ENCODE peak calls at places on chromosomes 5 and 9, in five cellular contexts. M is body of pancreas, B is kidney, S is A549, O is stomach. P is an unnamed sample.

GRCh38 chr9:97176206-97176605 is 131.3 kb upstream of the CCDC180 start:
- DNase-seq in O (no peak), S (no peak), M (peak; percentile 7), B (no peak), P (no peak)

GRCh38 chr5:143182106-143182505 is 221.4 kb downstream of the NR3C1 start:
- DNase-seq in S (no peak), B (no peak), O (no peak), M (no peak), P (no peak)

GRCh38 chr5:128773378-128773777 is 191.9 kb upstream of the SLC27A6 start:
- DNase-seq in B (no peak), O (no peak), M (no peak), S (no peak), P (no peak)

GRCh38 chr5:173020643-173021042 is 35.5 kb upstream of the CREBRF start:
- DNase-seq in S (no peak), O (no peak), M (no peak), B (no peak), P (no peak)

GRCh38 chr5:140182803-140183367 is 7.9 kb downstream of the CYSTM1 start:
- DNase-seq in S (no peak), O (no peak), M (peak; percentile 55), B (peak; percentile 74), P (peak; percentile 77)

GRCh38 chr9:31236344-31236743 is 1148.1 kb upstream of the ACO1 start:
- DNase-seq in O (no peak), M (no peak), S (no peak), B (no peak), P (no peak)

GRCh38 chr9:9998491-9999287 is 614.1 kb downstream of the PTPRD start:
- DNase-seq in M (no peak), O (no peak), B (no peak), S (peak; percentile 9), P (peak; percentile 67)

GRCh38 chr9:76652894-76653293 is 111.3 kb upstream of the PCA3 start:
- DNase-seq in M (peak; percentile 21), O (no peak), S (no peak), B (no peak), P (no peak)

GRCh38 chr5:73727470-73727869 is 101.5 kb downstream of the ARHGEF28 start:
- DNase-seq in M (no peak), B (no peak), S (no peak), O (no peak), P (no peak)

DNA sequence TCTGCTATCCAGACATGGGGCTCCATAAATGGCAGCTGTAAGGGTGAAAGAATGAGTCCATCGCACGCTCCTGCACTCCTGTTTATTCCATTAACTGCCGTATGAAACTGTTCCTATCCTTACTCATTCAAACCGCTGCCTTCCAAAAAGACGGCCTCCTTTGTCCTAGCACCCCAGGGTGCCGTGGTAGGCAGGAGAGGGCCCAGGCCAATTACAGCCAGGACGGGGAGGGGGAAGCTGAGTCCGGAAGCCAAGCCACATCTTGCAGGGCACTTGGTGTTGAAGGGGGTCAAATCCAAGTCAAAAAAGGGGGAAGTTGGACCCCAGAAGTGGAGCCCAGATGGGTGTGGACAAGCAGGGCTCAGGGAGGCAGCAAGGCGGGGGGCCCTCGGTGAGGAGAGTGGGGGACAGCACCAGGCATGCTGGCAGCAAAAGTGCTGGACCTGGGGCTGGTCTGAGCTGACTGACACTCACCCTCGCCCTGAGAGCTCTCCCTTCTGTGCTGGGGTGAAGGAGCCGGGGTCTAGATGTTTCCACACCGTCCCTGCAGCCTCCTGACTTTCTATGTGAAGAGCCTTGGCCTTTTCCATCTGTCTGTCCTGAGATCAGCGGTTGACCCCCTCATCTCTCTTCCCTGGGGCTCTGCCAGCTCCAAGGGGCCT is 63.3 kb downstream of the COL23A1 start:
- DNase-seq in M (no peak), B (no peak), O (no peak), S (no peak), P (peak; percentile 67)
- H3K9me3 ChIP-seq in M (no peaks in the 10 kb centered on the region), B (no peaks in the 10 kb centered on the region), O (no peaks in the 10 kb centered on the region), S (no peaks in the 10 kb centered on the region), P (no peaks in the 10 kb centered on the region)

GRCh38 chr9:89410709-89411111 is 87.2 kb downstream of the SEMA4D start:
- DNase-seq in S (no peak), O (no peak), M (no peak), B (no peak), P (no peak)
- TF ChIP-seq CTCF in S (no peak), O (no peak), M (no peak), B (no peak), P (peak; percentile 20)

DNA sequence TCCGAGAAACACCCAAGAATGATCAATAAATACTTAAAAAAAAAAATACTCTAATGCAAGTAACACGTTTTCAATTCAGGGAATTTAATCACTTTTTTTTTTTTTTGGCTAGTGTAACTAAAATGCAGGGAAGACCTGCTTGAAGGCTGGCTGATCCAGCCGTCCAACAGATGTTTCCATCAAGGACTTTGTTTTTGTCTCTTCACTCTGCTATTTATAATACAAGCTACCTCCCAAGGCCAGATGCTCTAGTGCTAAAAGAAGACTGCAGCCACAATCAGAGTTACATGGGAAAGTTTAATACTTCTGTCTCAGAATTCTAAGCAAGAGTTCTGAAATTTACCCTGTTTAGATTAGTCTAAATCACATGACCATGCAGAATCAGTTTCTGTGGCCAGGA is 14.5 kb downstream of the TBCA start:
- DNase-seq in O (no peak), B (no peak), M (no peak), S (no peak), P (no peak)
- H3K9me3 ChIP-seq in O (no peaks in the 10 kb centered on the region), B (no peaks in the 10 kb centered on the region), M (no peaks in the 10 kb centered on the region), S (no peaks in the 10 kb centered on the region), P (peaks cover 75% of the 10 kb centered on the region)

DNA sequence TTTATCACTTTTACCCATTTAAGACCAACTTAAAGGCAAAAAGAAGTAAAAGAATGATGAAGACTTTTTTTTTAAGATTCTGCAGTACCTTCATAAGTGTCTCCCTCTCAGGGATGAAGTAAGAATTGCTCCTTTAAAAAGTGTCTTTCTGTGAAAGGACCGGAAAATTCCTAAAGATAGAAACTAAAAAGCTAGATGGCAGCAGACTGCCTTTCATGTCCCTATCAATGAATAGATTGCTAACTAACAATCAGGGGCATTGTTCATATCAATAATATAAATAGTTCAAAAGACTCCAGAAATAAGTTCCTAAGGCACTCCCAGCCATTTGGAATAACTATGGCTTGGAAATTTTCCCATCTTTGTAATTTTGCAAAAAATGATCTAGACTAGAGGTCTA is 558.0 kb downstream of the PDE4D start:
- DNase-seq in S (no peak), M (no peak), O (no peak), B (no peak), P (no peak)
- TF ChIP-seq CTCF in S (peak; percentile 33), M (no peak), O (no peak), B (no peak), P (no peak)

DNA sequence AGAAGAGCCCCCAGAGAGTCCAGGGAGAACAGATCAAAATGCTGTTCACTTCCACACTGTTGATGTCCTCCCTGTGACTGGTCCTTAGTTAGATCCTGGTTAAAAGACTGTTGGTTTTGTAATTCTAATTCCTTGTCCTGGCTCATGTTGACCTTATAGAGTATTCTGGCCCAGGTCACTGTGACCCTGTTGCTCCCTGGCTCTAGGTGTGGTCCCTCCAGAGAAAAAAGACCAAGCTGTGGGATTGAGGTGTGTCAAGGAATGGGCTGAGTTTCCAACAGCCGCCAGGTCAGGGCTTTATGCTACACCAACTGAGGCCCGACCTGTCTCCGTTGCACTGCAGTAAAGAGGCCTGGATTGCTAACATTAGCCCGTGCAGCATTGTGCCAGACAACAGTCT is 241.0 kb upstream of the MSX2 start:
- DNase-seq in S (no peak), O (no peak), B (no peak), M (no peak), P (no peak)
- H3K9me3 ChIP-seq in S (peaks cover 35% of the 10 kb centered on the region), O (no peaks in the 10 kb centered on the region), B (peaks cover 9% of the 10 kb centered on the region), M (no peaks in the 10 kb centered on the region), P (peaks cover 36% of the 10 kb centered on the region)